ENCODE peak calls at places on chromosomes 1 and 21, in seven cellular contexts. O is IMR-90, D is heart left ventricle, S is adrenal gland, J is stomach, T is esophagus squamous epithelium, F is body of pancreas. N is an unnamed sample.

GRCh38 chr1:225845633-225846259 is 35.8 kb downstream of the EPHX1 start:
- DNase-seq in D (peak), S (peak), J (peak), O (peak), F (peak), T (no peak), N (peak)

GRCh38 chr1:14835725-14836124 is 237.2 kb downstream of the KAZN start:
- DNase-seq in D (no peak), J (no peak), O (peak), S (no peak), T (no peak), F (no peak), N (no peak)

GRCh38 chr1:210233216-210233494 is 559 bp downstream of the SERTAD4 start:
- DNase-seq in D (no peak), O (no peak), F (no peak), J (no peak), S (no peak), T (no peak), N (no peak)

GRCh38 chr1:17772580-17773215 is 17.6 kb downstream of the ACTL8 start:
- DNase-seq in T (no peak), S (no peak), O (no peak), D (no peak), F (no peak), J (no peak), N (no peak)

GRCh38 chr1:79353224-79353623 is 346.7 kb upstream of the ADGRL4 start:
- DNase-seq in J (peak), T (no peak), F (peak), O (peak), S (peak), D (peak), N (no peak)

GRCh38 chr1:181905944-181906597 is 155.4 kb downstream of the ZNF648 start:
- DNase-seq in D (no peak), T (no peak), F (no peak), O (no peak), J (no peak), S (no peak), N (no peak)

GRCh38 chr1:30748098-30748698 is 9.4 kb downstream of the LAPTM5 start:
- DNase-seq in F (no peak), D (no peak), J (no peak), O (no peak), S (no peak), T (no peak), N (no peak)

GRCh38 chr1:167905182-167905581 is 8.8 kb downstream of the ADCY10 start:
- DNase-seq in O (peak), J (no peak), F (no peak), S (no peak), T (no peak), D (no peak), N (no peak)

GRCh38 chr1:47576758-47577115 is 138.9 kb downstream of the FOXD2 start:
- DNase-seq in T (no peak), O (no peak), S (no peak), D (no peak), F (no peak), J (no peak), N (peak)

GRCh38 chr1:3274972-3275371 is 179.5 kb upstream of the ARHGEF16 start:
- DNase-seq in J (no peak), T (no peak), D (no peak), O (no peak), S (no peak), F (peak), N (no peak)

GRCh38 chr1:50704126-50704525 is 255.9 kb downstream of the FAF1 start:
- DNase-seq in T (no peak), F (no peak), J (no peak), S (peak), D (no peak), O (peak), N (no peak)

GRCh38 chr1:205535866-205536758 is 31.6 kb downstream of the CDK18 start:
- DNase-seq in S (no peak), F (peak), O (no peak), J (peak), D (peak), T (no peak), N (peak)

GRCh38 chr1:234694661-234695060 is 84.7 kb upstream of the IRF2BP2 start:
- DNase-seq in O (no peak), J (no peak), T (no peak), D (no peak), S (no peak), F (no peak), N (no peak)

GRCh38 chr1:151549199-151549598 is 9.1 kb downstream of the TUFT1 start:
- DNase-seq in O (no peak), F (no peak), T (no peak), D (no peak), S (no peak), J (no peak), N (no peak)

GRCh38 chr1:156889802-156890585 is 3.5 kb upstream of the PEAR1 start:
- DNase-seq in T (no peak), O (peak), D (peak), J (peak), S (peak), F (peak), N (peak)

GRCh38 chr1:206698990-206699586 is 14.4 kb downstream of the MAPKAPK2 start:
- DNase-seq in S (no peak), J (no peak), F (no peak), O (no peak), D (no peak), T (no peak), N (no peak)

GRCh38 chr1:205068001-205068400 is 16.3 kb downstream of the TMEM81 start:
- DNase-seq in J (no peak), F (no peak), O (no peak), T (no peak), D (no peak), S (no peak), N (peak)

GRCh38 chr1:208298593-208299233 is 54.5 kb upstream of the PLXNA2 start:
- DNase-seq in D (no peak), S (peak), J (peak), F (peak), T (no peak), O (no peak), N (no peak)

GRCh38 chr1:67824771-67825170 is 8.5 kb downstream of the GNG12 start:
- DNase-seq in O (no peak), T (no peak), F (no peak), D (no peak), J (no peak), S (no peak), N (no peak)

GRCh38 chr21:36470294-36470693 is 9.6 kb downstream of the CLDN14 start:
- DNase-seq in D (no peak), J (no peak), F (no peak), S (no peak), T (no peak), O (no peak), N (no peak)

GRCh38 chr1:116770625-116771024 is 16.4 kb downstream of the CD2 start:
- DNase-seq in D (no peak), O (no peak), S (no peak), J (no peak), F (no peak), T (no peak), N (no peak)

GRCh38 chr1:2242814-2243725 is 15.0 kb downstream of the SKI start:
- DNase-seq in J (no peak), T (no peak), O (no peak), S (peak), D (peak), F (no peak), N (no peak)

GRCh38 chr1:150221552-150221951 is 14.4 kb downstream of the ANP32E start:
- DNase-seq in D (no peak), J (no peak), T (no peak), O (peak), F (no peak), S (no peak), N (no peak)

GRCh38 chr1:23809751-23810171 is 9.2 kb upstream of the GALE start:
- DNase-seq in S (peak), J (peak), T (peak), O (peak), D (peak), F (peak), N (no peak)

GRCh38 chr1:2875677-2876531 is 74.4 kb upstream of the TTC34 start:
- DNase-seq in F (peak), D (no peak), J (peak), S (no peak), O (no peak), T (no peak), N (no peak)

GRCh38 chr1:153617677-153618076 is 1.6 kb upstream of the S100A14 start:
- DNase-seq in D (peak), F (peak), J (peak), O (no peak), T (no peak), S (no peak), N (peak)

GRCh38 chr1:6016191-6016865 is 24.1 kb upstream of the NPHP4 start:
- DNase-seq in J (no peak), D (no peak), S (no peak), T (no peak), O (peak), F (no peak), N (peak)

GRCh38 chr1:70436617-70437236 is 25.7 kb downstream of the CTH start:
- DNase-seq in S (peak), D (no peak), T (no peak), O (peak), F (no peak), J (no peak), N (no peak)

GRCh38 chr1:156540955-156541354 is 31.4 kb downstream of the IQGAP3 start:
- DNase-seq in J (no peak), D (no peak), S (peak), O (peak), T (no peak), F (no peak), N (no peak)

GRCh38 chr1:39184354-39184818 is 20.1 kb upstream of the MACF1 start:
- DNase-seq in T (no peak), D (no peak), J (no peak), F (no peak), O (no peak), S (no peak), N (no peak)

GRCh38 chr21:36460866-36461265 is 19.1 kb downstream of the CLDN14 start:
- DNase-seq in O (no peak), D (no peak), T (no peak), S (no peak), F (no peak), J (no peak), N (no peak)

GRCh38 chr1:238642231-238642630 is 744.1 kb upstream of the CHRM3 start:
- DNase-seq in D (no peak), S (no peak), J (no peak), F (no peak), O (peak), T (no peak), N (no peak)

DNA sequence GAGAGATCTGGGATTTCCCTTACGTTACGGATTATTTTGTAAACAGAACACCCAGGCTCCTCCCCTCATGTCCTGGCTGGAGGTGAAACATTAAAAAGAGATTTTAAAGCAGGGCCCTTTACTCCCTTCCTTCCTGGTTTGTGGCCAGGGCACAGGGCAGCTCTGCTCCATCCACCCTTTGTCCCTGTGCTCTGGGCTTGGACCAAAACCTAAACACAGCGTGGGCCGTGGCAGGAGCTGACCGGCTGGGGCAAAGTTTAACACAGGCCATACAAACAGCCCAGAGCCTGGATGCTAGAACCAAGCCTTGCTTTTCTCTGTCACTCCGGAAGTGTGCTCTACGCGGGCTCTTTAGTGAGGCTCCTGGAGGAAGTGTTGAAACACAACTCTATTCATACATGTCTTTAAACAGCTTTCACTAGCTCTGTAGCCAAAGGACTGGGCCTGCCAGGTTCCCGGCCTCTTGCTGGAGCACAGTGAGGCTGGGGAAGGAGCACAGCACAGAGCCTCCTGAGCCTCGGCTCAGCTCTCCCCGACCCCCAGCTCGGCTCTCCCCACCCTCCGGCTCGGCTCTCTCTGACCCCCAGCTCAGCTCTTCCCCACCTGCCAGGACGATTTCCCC is 84.7 kb downstream of the PDE9A start:
- DNase-seq in S (peak), T (no peak), F (no peak), O (no peak), J (peak), D (peak), N (no peak)
- TF ChIP-seq POLR2A in S (no peak), T (no peak), F (no peak), O (no peak), J (no peak), D (no peak), N (no peak)

GRCh38 chr1:233675893-233676292 is 62.0 kb downstream of the KCNK1 start:
- DNase-seq in J (no peak), T (no peak), S (no peak), F (no peak), D (no peak), O (no peak), N (no peak)
- TF ChIP-seq CTCF in J (no peak), T (no peak), S (no peak), F (no peak), D (no peak), O (no peak), N (no peak)

DNA sequence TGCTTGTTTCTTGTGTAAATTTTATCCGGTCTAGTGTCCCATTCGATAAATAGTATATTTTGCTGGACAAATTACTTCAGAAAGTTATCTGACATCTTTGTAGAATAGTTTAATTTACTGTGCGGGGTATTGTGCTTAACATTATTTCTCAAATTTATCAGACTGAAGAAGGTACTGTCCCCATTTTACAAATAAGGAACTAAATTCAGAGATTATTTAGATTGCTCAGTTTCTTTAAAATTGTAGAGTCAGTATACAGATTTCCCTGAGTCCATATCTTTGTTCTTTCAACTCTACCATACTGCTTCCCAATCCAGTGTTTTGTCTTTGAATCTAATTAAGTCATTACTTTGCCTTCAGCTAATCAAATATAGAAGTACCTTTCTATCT is 6.4 kb downstream of the ATP5PB start:
- DNase-seq in O (no peak), T (no peak), F (no peak), S (no peak), D (no peak), J (no peak), N (no peak)
- H3K4me3 ChIP-seq in O (no peak), T (no peak), F (no peak), S (no peak), D (no peak), J (no peak), N (no peak)

DNA sequence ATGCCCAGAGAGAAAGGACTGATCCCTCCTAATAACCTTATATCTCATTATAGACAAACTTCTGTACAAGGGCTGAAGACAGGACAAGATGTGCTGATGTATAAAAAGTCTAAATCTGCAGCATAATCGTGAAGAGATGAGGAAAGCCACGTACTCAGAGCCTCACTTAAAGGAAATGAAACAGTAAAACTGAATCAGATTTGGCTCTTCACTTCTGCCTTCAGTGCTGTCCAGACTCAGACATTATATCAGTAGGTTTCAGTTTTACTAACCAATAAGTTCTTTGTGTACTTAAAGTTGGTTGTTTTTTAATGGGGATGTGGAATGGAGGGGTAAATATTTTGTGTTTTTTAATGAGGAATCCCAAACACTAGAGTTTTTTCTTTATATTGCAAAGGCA is 45.3 kb upstream of the RGS1 start:
- DNase-seq in F (no peak), D (no peak), S (no peak), J (no peak), O (peak), T (no peak), N (no peak)
- TF ChIP-seq POLR2A in F (peak), D (no peak), S (no peak), J (no peak), O (no peak), T (no peak), N (no peak)

GRCh38 chr1:90114521-90115141 is 119.7 kb downstream of the ZNF326 start:
- DNase-seq in J (no peak), T (no peak), F (no peak), D (no peak), O (peak), S (no peak), N (no peak)
- TF ChIP-seq CTCF in J (peak), T (peak), F (peak), D (peak), O (peak), S (peak), N (no peak)

GRCh38 chr1:246583056-246583440 is 16.8 kb downstream of the CNST start:
- DNase-seq in T (no peak), S (no peak), D (no peak), O (no peak), J (no peak), F (no peak), N (no peak)
- H3K4me3 ChIP-seq in T (no peak), S (no peak), D (no peak), O (no peak), J (no peak), F (no peak), N (no peak)

GRCh38 chr1:171841050-171841910 is at the start of gene DNM3:
- DNase-seq in F (peak), O (peak), D (peak), S (peak), J (peak), T (no peak), N (peak)
- TF ChIP-seq POLR2A in F (peak), O (no peak), D (no peak), S (peak), J (no peak), T (peak), N (no peak)

DNA sequence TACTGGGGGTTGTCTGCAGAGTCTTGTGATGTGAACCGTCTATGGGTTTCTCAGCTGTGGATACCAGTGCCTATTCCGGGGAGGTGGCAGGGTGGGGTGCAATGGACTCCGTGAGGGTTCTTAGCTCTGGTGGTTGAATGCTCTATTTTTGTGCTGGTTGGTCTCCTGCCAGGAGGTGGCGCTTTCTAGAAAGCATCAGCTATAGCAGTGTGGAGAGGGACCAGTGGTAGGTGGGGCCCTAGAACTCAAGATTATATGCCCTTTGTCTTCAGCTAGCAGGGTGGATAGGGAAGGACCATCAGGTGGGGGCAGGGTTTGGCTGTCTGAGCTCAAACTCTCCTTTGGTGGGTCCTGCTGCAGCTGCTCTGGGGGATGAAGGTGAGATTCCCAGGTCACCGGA is 127.3 kb upstream of the PLD5 start:
- DNase-seq in J (no peak), F (no peak), O (no peak), S (no peak), D (no peak), T (no peak), N (no peak)
- TF ChIP-seq CTCF in J (no peak), F (no peak), O (no peak), S (no peak), D (no peak), T (no peak), N (no peak)